ENCODE peak calls at places on chromosomes 6 and 20, in five cellular contexts. C is astrocyte of the spinal cord, Q is AG09309, J is mammary epithelial cell, T is A549. K is an unnamed sample.

GRCh38 chr20:52056203-52057062 is 135.1 kb downstream of the ZFP64 start:
- DNase-seq in Q (peak), J (peak), C (peak), T (peak), K (peak)

GRCh38 chr6:150006961-150007464 is 18.3 kb downstream of the RAET1L start:
- DNase-seq in T (no peak), Q (no peak), C (no peak), J (no peak), K (peak)

GRCh38 chr6:98469146-98469545 is 365.2 kb upstream of the POU3F2 start:
- DNase-seq in Q (no peak), J (no peak), C (peak), T (no peak), K (no peak)

GRCh38 chr20:61303675-61304074 is 51.6 kb downstream of the CDH4 start:
- DNase-seq in Q (no peak), J (no peak), T (no peak), C (no peak), K (no peak)

GRCh38 chr6:64683682-64684081 is 1023.3 kb downstream of the EYS start:
- DNase-seq in Q (no peak), J (peak), C (peak), T (no peak), K (no peak)

GRCh38 chr6:110518281-110518623 is 41.8 kb upstream of the SLC22A16 start:
- DNase-seq in C (no peak), Q (no peak), J (no peak), T (peak), K (peak)

GRCh38 chr6:47653706-47654105 is 44.7 kb upstream of the ADGRF4 start:
- DNase-seq in T (no peak), Q (no peak), J (peak), C (no peak), K (peak)

GRCh38 chr6:93376026-93376540 is 43.3 kb downstream of the EPHA7 start:
- DNase-seq in Q (no peak), T (no peak), C (no peak), J (no peak), K (no peak)

GRCh38 chr6:34246249-34246562 is 2.6 kb downstream of the SMIM29 start:
- DNase-seq in T (no peak), Q (no peak), C (no peak), J (no peak), K (no peak)

GRCh38 chr6:154996841-154997311 is 1.8 kb downstream of the TIAM2 start:
- DNase-seq in T (no peak), J (no peak), C (no peak), Q (no peak), K (peak)

GRCh38 chr20:58075980-58076749 is 152.3 kb downstream of the ANKRD60 start:
- DNase-seq in T (no peak), Q (no peak), J (no peak), C (peak), K (no peak)

GRCh38 chr6:152605342-152605741 is 31.8 kb downstream of the SYNE1 start:
- DNase-seq in J (no peak), Q (no peak), C (peak), T (no peak), K (no peak)

GRCh38 chr6:18323935-18324707 is 59.8 kb upstream of the DEK start:
- DNase-seq in T (peak), C (peak), J (peak), Q (no peak), K (peak)

GRCh38 chr6:39189915-39190544 is 39.2 kb downstream of the KCNK5 start:
- DNase-seq in C (no peak), T (peak), Q (no peak), J (peak), K (peak)

GRCh38 chr6:156269751-156270369 is 507.3 kb upstream of the ARID1B start:
- DNase-seq in T (no peak), Q (no peak), C (no peak), J (no peak), K (no peak)

GRCh38 chr20:43994486-43995100 is 79.9 kb downstream of the TOX2 start:
- DNase-seq in Q (no peak), T (no peak), C (peak), J (no peak), K (peak)

GRCh38 chr6:158560787-158561246 is 926 bp downstream of the TMEM181 start:
- DNase-seq in Q (no peak), J (no peak), T (no peak), C (no peak), K (peak)

GRCh38 chr20:12077835-12078374 is 160.2 kb downstream of the BTBD3 start:
- DNase-seq in T (no peak), J (no peak), Q (no peak), C (no peak), K (no peak)

GRCh38 chr6:41022294-41022693 is 16.7 kb downstream of the UNC5CL start:
- DNase-seq in Q (no peak), C (peak), J (peak), T (no peak), K (peak)

GRCh38 chr6:30725713-30726505 is 5.8 kb downstream of the TUBB start:
- DNase-seq in T (no peak), C (peak), J (no peak), Q (no peak), K (no peak)

GRCh38 chr6:94636780-94637385 is 940.5 kb upstream of the MANEA start:
- DNase-seq in C (peak), J (peak), Q (no peak), T (no peak), K (peak)

GRCh38 chr6:111604259-111605099 is 1.2 kb downstream of the TRAF3IP2 start:
- DNase-seq in Q (peak), T (no peak), C (peak), J (peak), K (peak)

GRCh38 chr6:111602481-111603404 is 2.9 kb downstream of the TRAF3IP2 start:
- DNase-seq in J (no peak), C (peak), T (no peak), Q (no peak), K (peak)

GRCh38 chr6:111605100-111605748 is 454 bp downstream of the TRAF3IP2 start:
- DNase-seq in Q (peak), J (peak), T (peak), C (peak), K (peak)

GRCh38 chr6:111601875-111602274 is 3.8 kb downstream of the TRAF3IP2 start:
- DNase-seq in C (peak), J (no peak), T (no peak), Q (peak), K (no peak)

DNA sequence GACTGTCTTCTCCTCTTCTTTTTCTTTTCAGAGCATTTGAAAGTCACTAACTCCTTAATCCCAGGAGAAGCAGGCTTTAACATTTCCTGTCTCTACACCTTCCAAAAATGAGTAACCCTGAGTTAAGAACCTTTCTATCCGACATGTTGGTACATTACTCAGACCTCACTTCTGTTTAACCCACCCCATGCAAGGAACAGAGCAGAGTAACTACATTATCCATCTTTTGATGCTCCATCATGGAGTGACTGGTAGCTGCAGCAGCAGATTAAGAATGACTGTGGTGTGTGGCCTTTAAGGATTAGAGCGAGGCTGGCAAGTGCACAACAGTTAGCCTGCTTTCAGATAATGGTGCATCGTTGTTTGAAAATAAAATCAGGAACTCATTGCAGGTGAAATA is 2.0 kb downstream of the TRAF3IP2 start:
- DNase-seq in J (no peak), Q (no peak), C (peak), T (no peak), K (peak)
- H3K4me3 ChIP-seq in J (peak), Q (peak), C (peak), T (no peak), K (peak)

GRCh38 chr6:139367810-139368321 is 6.6 kb downstream of the CITED2 start:
- DNase-seq in Q (no peak), J (no peak), C (peak), T (no peak), K (no peak)
- TF ChIP-seq CTCF in Q (no peak), J (no peak), C (no peak), T (no peak), K (no peak)

GRCh38 chr6:7173843-7174503 is 66.2 kb downstream of the RREB1 start:
- DNase-seq in T (no peak), Q (no peak), J (no peak), C (no peak), K (no peak)
- H3K4me3 ChIP-seq in T (no peak), Q (no peak), J (no peak), C (no peak), K (no peak)

GRCh38 chr6:35426074-35426473 is 26.1 kb upstream of the FANCE start:
- DNase-seq in T (no peak), C (no peak), Q (no peak), J (no peak), K (no peak)
- TF ChIP-seq CTCF in T (no peak), C (no peak), Q (no peak), J (no peak), K (no peak)

DNA sequence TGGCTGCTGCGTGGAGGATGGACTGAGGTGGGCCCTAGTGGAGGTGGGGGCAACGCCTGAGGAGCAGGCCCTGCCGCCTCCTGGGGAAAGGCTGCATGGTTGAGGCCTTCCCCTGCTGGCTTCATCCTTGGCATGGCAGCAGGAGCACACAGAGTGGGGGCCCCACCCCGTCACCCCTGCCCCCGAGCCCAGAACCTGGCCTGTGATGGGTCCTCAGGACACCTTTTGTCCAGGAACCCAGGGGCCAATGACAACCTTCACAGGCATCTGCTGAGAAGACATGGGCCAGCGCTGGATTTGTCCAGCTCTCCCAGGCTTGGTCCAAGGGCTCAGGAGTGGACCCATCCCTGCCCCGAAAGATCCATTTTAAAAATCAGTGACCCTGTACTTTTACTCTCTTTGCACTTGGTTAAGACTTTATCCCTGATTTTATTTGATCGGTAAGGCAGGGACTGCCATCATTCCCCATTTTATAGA is 575 bp upstream of the SLC17A9 start:
- DNase-seq in T (no peak), Q (no peak), C (no peak), J (no peak), K (no peak)
- H3K4me3 ChIP-seq in T (no peak), Q (peak), C (no peak), J (no peak), K (no peak)

GRCh38 chr20:46272389-46273047 is 35.8 kb downstream of the CDH22 start:
- DNase-seq in Q (no peak), C (no peak), J (no peak), T (no peak), K (no peak)
- TF ChIP-seq CTCF in Q (no peak), C (no peak), J (no peak), T (no peak), K (no peak)

DNA sequence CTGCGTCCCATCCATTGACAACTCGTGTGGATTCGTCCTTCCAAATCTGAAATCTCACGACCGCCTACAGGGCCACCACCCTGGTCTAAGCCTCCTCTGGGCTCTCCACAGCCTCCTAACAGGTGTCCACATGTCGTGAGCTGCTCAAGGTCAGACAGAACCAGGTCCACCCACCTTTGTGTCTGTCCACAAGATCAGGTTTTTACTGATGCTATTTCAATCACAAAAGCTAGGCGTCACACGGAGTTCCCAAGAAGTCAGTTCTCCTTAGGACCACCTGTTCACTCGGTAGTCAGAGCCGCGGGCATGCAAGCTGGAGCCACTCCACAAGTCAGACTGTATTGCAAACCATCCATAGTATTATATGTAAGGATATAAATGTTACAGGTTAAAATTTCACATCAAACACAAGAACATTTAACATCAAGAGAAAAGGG is 540 bp upstream of the DNPH1 start:
- DNase-seq in T (no peak), Q (no peak), C (no peak), J (no peak), K (no peak)
- H3K4me3 ChIP-seq in T (no peak), Q (peak), C (no peak), J (peak), K (no peak)

K was measured in epithelial cell of esophagus.